ENCODE peak calls at places on chromosomes 6 and 20, in four cellular contexts. X is testis, A is mesothelial cell of epicardium, D is BJ. O is an unnamed sample.

GRCh38 chr20:35369804-35370203 is 42.0 kb downstream of the UQCC1 start:
- DNase-seq in X (no peak), A (no peak), D (peak), O (no peak)

GRCh38 chr6:43579171-43579570 is 3.2 kb downstream of the POLH start:
- DNase-seq in X (no peak), A (no peak), D (no peak), O (no peak)

GRCh38 chr6:90053614-90054013 is 159.3 kb downstream of the GJA10 start:
- DNase-seq in X (no peak), A (no peak), D (no peak), O (no peak)

GRCh38 chr6:119985952-119986736 is 636.6 kb upstream of the MAN1A1 start:
- DNase-seq in X (no peak), A (no peak), D (no peak), O (no peak)

GRCh38 chr6:110341671-110342304 is 16.4 kb downstream of the METTL24 start:
- DNase-seq in X (peak), A (no peak), D (no peak), O (no peak)

GRCh38 chr6:17725083-17725482 is 18.4 kb upstream of the NUP153 start:
- DNase-seq in X (peak), A (peak), D (no peak), O (no peak)

GRCh38 chr6:145241039-145241438 is 494.3 kb downstream of the EPM2A start:
- DNase-seq in X (no peak), A (no peak), D (peak), O (no peak)

GRCh38 chr6:147508871-147509608 is 550 bp downstream of the SAMD5 start:
- DNase-seq in X (peak), A (no peak), D (no peak), O (no peak)

GRCh38 chr6:138805431-138805830 is 9.5 kb downstream of the ECT2L start:
- DNase-seq in X (no peak), A (no peak), D (no peak), O (no peak)

GRCh38 chr6:118558811-118559217 is 10.7 kb downstream of the PLN start:
- DNase-seq in X (no peak), A (no peak), D (no peak), O (no peak)

GRCh38 chr6:68978411-68978810 is 343.3 kb downstream of the ADGRB3 start:
- DNase-seq in X (no peak), A (no peak), D (no peak), O (no peak)

GRCh38 chr20:15842872-15843271 is 730.4 kb downstream of the KIF16B start:
- DNase-seq in X (no peak), A (no peak), D (no peak), O (no peak)

GRCh38 chr6:107077710-107078109 is 37.6 kb downstream of the BEND3 start:
- DNase-seq in X (no peak), A (no peak), D (no peak), O (no peak)

GRCh38 chr6:31498748-31499147 is 803 bp downstream of the MICB start:
- DNase-seq in X (no peak), A (no peak), D (no peak), O (no peak)

GRCh38 chr6:110355031-110355430 is 3.1 kb downstream of the METTL24 start:
- DNase-seq in X (no peak), A (no peak), D (no peak), O (no peak)

GRCh38 chr20:50491926-50492634 is 18.1 kb upstream of the PTPN1 start:
- DNase-seq in X (no peak), A (no peak), D (no peak), O (no peak)

GRCh38 chr6:51511081-51511480 is 576.3 kb downstream of the PKHD1 start:
- DNase-seq in X (no peak), A (no peak), D (no peak), O (no peak)

GRCh38 chr6:53532942-53533341 is 12.0 kb downstream of the GCLC start:
- DNase-seq in X (no peak), A (no peak), D (no peak), O (no peak)

GRCh38 chr20:24185801-24186200 is 197.2 kb upstream of the GGTLC1 start:
- DNase-seq in X (no peak), A (no peak), D (no peak), O (no peak)

GRCh38 chr20:41405436-41405835 is 38.8 kb upstream of the EMILIN3 start:
- DNase-seq in X (no peak), A (no peak), D (no peak), O (no peak)

GRCh38 chr6:42424906-42425474 is 26.7 kb downstream of the TRERF1 start:
- DNase-seq in X (no peak), A (no peak), D (no peak), O (no peak)

GRCh38 chr20:54843891-54844290 is 368.5 kb downstream of the DOK5 start:
- DNase-seq in X (no peak), A (no peak), D (no peak), O (no peak)

GRCh38 chr20:56685879-56686278 is 56.8 kb downstream of the TFAP2C start:
- DNase-seq in X (no peak), A (no peak), D (no peak), O (no peak)

GRCh38 chr20:57498425-57499400 is 26.2 kb downstream of the CTCFL start:
- DNase-seq in X (peak), A (no peak), D (no peak), O (no peak)

GRCh38 chr20:25076731-25077609 is 5.0 kb downstream of the VSX1 start:
- DNase-seq in X (peak), A (no peak), D (no peak), O (peak)

GRCh38 chr20:56780266-56780665 is 151.2 kb downstream of the TFAP2C start:
- DNase-seq in X (no peak), A (no peak), D (no peak), O (no peak)

GRCh38 chr6:166415306-166415705 is 32.6 kb upstream of the MPC1 start:
- DNase-seq in X (no peak), A (no peak), D (no peak), O (no peak)

GRCh38 chr6:57242505-57242904 is 20.4 kb upstream of the RAB23 start:
- DNase-seq in X (no peak), A (no peak), D (peak), O (no peak)

GRCh38 chr6:12538881-12539357 is 177.6 kb upstream of the PHACTR1 start:
- DNase-seq in X (peak), A (no peak), D (no peak), O (no peak)

GRCh38 chr6:104229057-104229456 is 630.7 kb downstream of the HACE1 start:
- DNase-seq in X (no peak), A (no peak), D (no peak), O (no peak)

GRCh38 chr20:10985536-10985935 is 311.7 kb upstream of the JAG1 start:
- DNase-seq in X (no peak), A (no peak), D (no peak), O (no peak)

GRCh38 chr6:39962831-39963230 is 28.6 kb upstream of the MOCS1 start:
- DNase-seq in X (no peak), A (no peak), D (peak), O (no peak)

GRCh38 chr6:21359926-21360325 is 233.6 kb upstream of the SOX4 start:
- DNase-seq in X (no peak), A (no peak), D (no peak), O (no peak)

GRCh38 chr6:72631480-72631879 is 9.6 kb downstream of the KCNQ5 start:
- DNase-seq in X (no peak), A (no peak), D (no peak), O (no peak)

GRCh38 chr20:51650685-51651134 is 108.2 kb upstream of the NFATC2 start:
- DNase-seq in X (no peak), A (no peak), D (no peak), O (no peak)

GRCh38 chr20:2116170-2116940 is 14.7 kb downstream of the STK35 start:
- DNase-seq in X (no peak), A (no peak), D (no peak), O (no peak)

GRCh38 chr6:33014841-33015634 is 5.6 kb upstream of the HLA-DOA start:
- DNase-seq in X (peak), A (no peak), D (peak), O (peak)
- TF ChIP-seq CTCF in X (peak), A (peak), D (peak), O (peak)

GRCh38 chr6:161353208-161353613 is 79.3 kb upstream of the AGPAT4 start:
- DNase-seq in X (no peak), A (no peak), D (no peak), O (no peak)
- TF ChIP-seq CTCF in X (no peak), A (no peak), D (no peak), O (peak)

DNA sequence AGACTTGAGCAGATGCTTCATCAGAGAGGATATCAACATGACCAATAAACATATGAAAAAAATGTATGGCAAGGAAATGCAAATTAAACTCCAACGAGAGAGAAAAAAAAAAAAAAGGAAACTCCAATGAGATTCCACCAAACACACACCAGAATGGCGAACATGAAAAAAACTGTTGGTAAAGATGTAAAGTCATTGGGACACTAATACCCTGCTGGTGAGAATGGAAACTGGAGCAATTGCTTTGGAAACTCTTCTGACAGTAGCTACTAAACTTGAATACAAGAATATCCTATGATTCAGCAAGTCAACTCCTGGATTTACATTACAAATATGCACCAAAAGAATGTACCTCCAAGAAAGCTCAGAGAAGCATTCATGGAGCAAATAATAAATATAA is 260.7 kb upstream of the ECI2 start:
- DNase-seq in X (no peak), A (no peak), D (no peak), O (no peak)
- TF ChIP-seq CTCF in X (no peak), A (no peak), D (no peak), O (peak)

GRCh38 chr20:9102456-9102855 is 33.6 kb downstream of the PLCB4 start:
- DNase-seq in X (no peak), A (no peak), D (no peak), O (no peak)

GRCh38 chr20:9100721-9101120 is 31.8 kb downstream of the PLCB4 start:
- DNase-seq in X (no peak), A (no peak), D (no peak), O (no peak)

GRCh38 chr20:9093203-9093962 is 24.5 kb downstream of the PLCB4 start:
- DNase-seq in X (no peak), A (no peak), D (no peak), O (no peak)

GRCh38 chr20:9103955-9104354 is 35.1 kb downstream of the PLCB4 start:
- DNase-seq in X (no peak), A (no peak), D (no peak), O (no peak)

GRCh38 chr20:9099372-9099771 is 30.5 kb downstream of the PLCB4 start:
- DNase-seq in X (no peak), A (no peak), D (no peak), O (no peak)
- TF ChIP-seq CTCF in X (no peak), A (no peak), D (no peak), O (no peak)

GRCh38 chr6:128327890-128328289 is 192.5 kb downstream of the PTPRK start:
- DNase-seq in X (peak), A (no peak), D (no peak), O (no peak)
- TF ChIP-seq CTCF in X (no peak), A (no peak), D (peak), O (peak)

DNA sequence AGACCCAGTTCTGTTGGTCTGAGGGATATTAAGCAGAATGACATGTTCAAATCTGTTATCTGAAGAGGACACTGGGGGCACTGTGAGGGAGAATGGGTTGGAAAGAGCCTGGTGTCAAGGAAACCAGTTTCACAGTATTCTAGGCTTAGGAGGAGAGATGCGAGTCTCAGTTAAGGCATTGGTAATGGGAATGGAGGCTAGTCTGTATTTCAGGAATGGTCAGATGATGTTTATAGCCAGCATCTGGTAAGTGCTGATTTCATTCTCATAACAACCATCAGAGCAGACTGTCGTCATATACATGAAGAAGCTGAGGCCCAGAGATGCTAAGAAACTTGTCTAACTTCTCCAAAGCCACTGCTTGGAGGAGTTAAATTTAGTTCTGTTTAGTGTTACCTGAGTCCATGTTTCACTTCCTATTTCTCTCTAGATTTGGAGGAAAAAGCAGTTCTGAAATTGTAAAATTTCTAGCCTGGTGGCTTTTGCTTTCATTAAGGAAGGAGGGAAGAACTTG is 242.0 kb downstream of the ARID1B start:
- DNase-seq in X (no peak), A (no peak), D (no peak), O (no peak)
- TF ChIP-seq CTCF in X (no peak), A (no peak), D (no peak), O (no peak)